ENCODE peak calls at places on chromosome 4, in ten cellular contexts. T is NB4, J is body of pancreas, B is OCI-LY7, Y is astrocyte of the spinal cord, C is astrocyte, D is GM10248, X is left ventricle myocardium inferior, I is mesothelial cell of epicardium, Z is GM06990. W is an unnamed sample.

GRCh38 chr4:3047464-3048286 is 26.7 kb downstream of the HTT-AS start:
- DNase-seq in T (peak; percentile 77), J (peak; percentile 72), B (peak; percentile 92), Y (peak; percentile 32), C (no peak), D (peak; percentile 72), X (peak; percentile 67), I (no peak), Z (peak; percentile 86), W (no peak)

GRCh38 chr4:40915318-40916217 is 165.8 kb downstream of the NSUN7 start:
- DNase-seq in T (no peak), J (no peak), B (no peak), Y (peak; percentile 82), C (peak; percentile 67), D (no peak), X (no peak), I (no peak), Z (no peak), W (no peak)

GRCh38 chr4:144627663-144628076 is 18.3 kb upstream of the HHIP start:
- DNase-seq in T (no peak), J (no peak), B (no peak), Y (peak; percentile 40), C (peak; percentile 82), D (no peak), X (no peak), I (no peak), Z (no peak), W (no peak)

GRCh38 chr4:119093042-119093827 is 42.4 kb upstream of the MYOZ2 start:
- DNase-seq in T (no peak), J (no peak), B (no peak), Y (no peak), C (no peak), D (no peak), X (no peak), I (no peak), Z (no peak), W (no peak)

GRCh38 chr4:112145820-112146813 is 863 bp downstream of the FAM241A start:
- DNase-seq in T (peak; percentile 68), J (peak; percentile 39), B (peak; percentile 61), Y (peak; percentile 39), C (peak; percentile 17), D (peak; percentile 76), X (peak; percentile 45), I (no peak), Z (peak; percentile 77), W (peak; percentile 13)

GRCh38 chr4:185774815-185775684 is 36.9 kb downstream of the SORBS2 start:
- DNase-seq in T (no peak), J (peak; percentile 58), B (no peak), Y (peak; percentile 96), C (peak; percentile 89), D (no peak), X (no peak), I (no peak), Z (no peak), W (no peak)

GRCh38 chr4:71978192-71978845 is 53.5 kb upstream of the NPFFR2 start:
- DNase-seq in T (peak; percentile 2), J (no peak), B (no peak), Y (no peak), C (no peak), D (no peak), X (no peak), I (no peak), Z (no peak), W (no peak)

GRCh38 chr4:159496248-159496647 is 393.4 kb downstream of the RAPGEF2 start:
- DNase-seq in T (no peak), J (no peak), B (no peak), Y (no peak), C (no peak), D (no peak), X (no peak), I (no peak), Z (no peak), W (no peak)

GRCh38 chr4:92304636-92305035 is 870 bp downstream of the GRID2 start:
- DNase-seq in T (no peak), J (no peak), B (no peak), Y (peak; percentile 16), C (no peak), D (peak; percentile 8), X (no peak), I (no peak), Z (no peak), W (no peak)

GRCh38 chr4:42627887-42628646 is 28.8 kb downstream of the ATP8A1 start:
- DNase-seq in T (peak; percentile 64), J (peak; percentile 86), B (peak; percentile 81), Y (no peak), C (no peak), D (peak; percentile 59), X (peak; percentile 83), I (no peak), Z (peak; percentile 86), W (no peak)

GRCh38 chr4:6598127-6598526 is 23.1 kb downstream of the MAN2B2 start:
- DNase-seq in T (no peak), J (no peak), B (no peak), Y (no peak), C (no peak), D (no peak), X (no peak), I (no peak), Z (no peak), W (no peak)

GRCh38 chr4:183097251-183098079 is 1.6 kb upstream of the WWC2 start:
- DNase-seq in T (peak; percentile 16), J (no peak), B (no peak), Y (peak; percentile 29), C (no peak), D (peak; percentile 14), X (peak; percentile 26), I (no peak), Z (no peak), W (no peak)

GRCh38 chr4:115790812-115791211 is 677.4 kb upstream of the NDST4 start:
- DNase-seq in T (peak; percentile 7), J (no peak), B (no peak), Y (no peak), C (no peak), D (no peak), X (no peak), I (no peak), Z (no peak), W (no peak)

GRCh38 chr4:70225824-70226223 is at the start of gene FDCSP:
- DNase-seq in T (no peak), J (no peak), B (no peak), Y (no peak), C (no peak), D (no peak), X (no peak), I (no peak), Z (no peak), W (no peak)

GRCh38 chr4:79604152-79604551 is 196.1 kb upstream of the GK2 start:
- DNase-seq in T (peak; percentile 75), J (no peak), B (no peak), Y (no peak), C (no peak), D (no peak), X (no peak), I (no peak), Z (no peak), W (no peak)
- TF ChIP-seq CTCF in T (no peak), J (no peak), B (no peak), Y (no peak), C (no peak), D (no peak), X (no peak), I (no peak), Z (no peak), W (no peak)

DNA sequence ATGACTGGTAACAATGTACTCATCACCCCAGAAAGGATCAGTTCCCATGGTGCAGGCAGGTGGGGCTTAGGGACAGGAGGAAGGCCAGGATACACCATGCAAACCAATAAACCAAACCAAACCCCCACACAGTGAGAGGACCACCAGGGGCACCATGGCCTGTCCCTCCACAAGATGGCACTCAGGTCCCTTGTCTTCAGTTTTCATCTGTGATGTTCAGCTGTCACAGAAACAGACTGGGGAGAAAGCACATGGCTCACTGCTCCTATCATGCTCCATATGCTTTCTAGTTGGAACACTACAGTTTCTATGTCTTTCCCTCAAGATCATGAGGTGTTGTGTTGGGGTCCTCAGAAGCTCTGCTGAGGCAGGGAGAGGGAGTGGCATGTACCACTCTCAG is 10.1 kb downstream of the HS3ST1 start:
- DNase-seq in T (peak; percentile 57), J (no peak), B (no peak), Y (no peak), C (no peak), D (no peak), X (no peak), I (no peak), Z (no peak), W (no peak)
- TF ChIP-seq CTCF in T (peak; percentile 45), J (no peak), B (no peak), Y (peak; percentile 7), C (no peak), D (no peak), X (peak; percentile 47), I (no peak), Z (peak; percentile 36), W (no peak)

DNA sequence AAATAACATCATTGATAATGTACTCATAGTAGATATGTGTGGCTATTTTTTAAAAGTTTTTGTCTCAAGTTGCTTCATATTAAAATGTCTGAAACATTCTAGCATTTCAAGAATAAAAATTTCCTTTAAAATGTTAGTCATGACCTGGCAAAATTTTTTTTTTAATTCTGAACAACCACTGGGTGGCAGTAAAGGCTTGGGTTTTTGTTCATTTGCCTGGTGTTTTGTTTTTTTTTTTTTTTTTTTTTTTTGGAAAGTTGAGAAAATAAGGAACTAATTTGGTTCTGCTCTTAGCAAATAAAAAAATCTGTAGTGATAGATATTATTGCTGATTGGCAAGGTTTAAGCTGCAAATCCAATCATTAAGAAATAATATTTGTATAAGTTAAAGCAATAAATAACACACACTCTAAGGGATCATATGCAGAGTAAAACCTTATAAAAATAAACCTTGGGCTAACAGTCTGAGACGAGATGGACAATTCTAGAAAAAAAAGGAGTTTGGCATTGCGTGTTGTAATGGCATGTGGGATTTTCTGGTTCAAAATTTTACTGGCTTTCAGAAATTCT is 81.4 kb downstream of the CEP44 start:
- DNase-seq in T (peak; percentile 50), J (no peak), B (peak; percentile 42), Y (peak; percentile 45), C (peak; percentile 6), D (no peak), X (no peak), I (no peak), Z (peak; percentile 10), W (no peak)
- TF ChIP-seq CTCF in T (no peak), J (peak; percentile 61), B (peak; percentile 83), Y (peak; percentile 22), C (peak; percentile 47), D (peak; percentile 29), X (peak; percentile 56), I (peak; percentile 88), Z (peak; percentile 22), W (peak; percentile 39)

DNA sequence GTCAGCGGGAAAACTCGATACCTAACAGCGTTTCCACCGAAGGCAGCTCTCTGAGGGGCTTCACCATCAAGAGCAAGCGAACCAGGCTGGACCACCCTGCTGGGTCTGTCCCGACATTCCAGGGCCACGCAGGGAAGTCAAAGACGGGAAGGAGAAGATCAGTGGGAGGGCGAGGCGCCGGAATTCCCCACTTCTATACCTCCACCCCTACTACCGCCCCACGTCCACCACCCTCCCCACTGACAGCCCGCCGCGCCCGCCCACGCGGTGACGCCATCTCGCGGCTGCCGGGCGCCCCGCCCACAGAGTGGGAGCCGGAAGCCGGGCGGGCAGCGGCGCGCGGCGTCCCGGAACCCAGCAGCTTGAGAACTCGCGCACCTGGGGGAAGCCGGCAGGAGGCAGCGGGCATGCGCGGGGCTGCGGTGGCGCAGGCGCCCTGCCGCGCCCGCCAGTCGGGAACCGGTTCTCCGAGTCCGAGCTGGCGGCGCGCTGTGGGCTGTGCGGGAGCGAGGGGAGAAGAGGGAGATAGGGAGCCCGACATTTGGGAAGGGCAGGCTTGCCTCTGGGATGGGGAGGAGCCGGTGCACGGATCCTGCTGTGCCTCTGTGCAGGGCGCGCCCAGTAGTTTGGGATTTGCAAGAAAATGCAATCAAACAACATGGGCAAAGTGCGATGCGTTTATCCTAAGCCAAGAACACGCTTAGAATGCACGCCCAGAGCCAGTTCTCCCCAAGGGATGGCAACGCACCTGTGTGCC is 3.2 kb upstream of the STIM2 start:
- DNase-seq in T (peak; percentile 94), J (peak; percentile 93), B (peak; percentile 95), Y (peak; percentile 80), C (peak; percentile 74), D (peak; percentile 92), X (peak; percentile 91), I (peak; percentile 83), Z (peak; percentile 96), W (peak; percentile 63)
- TF ChIP-seq CTCF in T (no peak), J (peak; percentile 42), B (peak; percentile 19), Y (no peak), C (no peak), D (peak; percentile 3), X (peak; percentile 31), I (no peak), Z (no peak), W (peak; percentile 10)

W was measured in LNCaP clone FGC.